ENCODE peak calls at places on chromosomes 12 and 14, in six cellular contexts. W is thoracic aorta, Z is fibroblast of lung, M is tibial artery, Q is ascending aorta, H is mucosa of descending colon. L is an unnamed sample.

GRCh38 chr12:49537709-49538601 is 875 bp upstream of the KCNH3 start:
- DNase-seq in W (no peak), Z (no peak), M (no peak), Q (peak; percentile 63), H (no peak), L (no peak)

GRCh38 chr12:6181166-6181565 is 19.0 kb upstream of the CD9 start:
- DNase-seq in W (no peak), Z (no peak), M (no peak), Q (no peak), H (no peak), L (no peak)

GRCh38 chr12:116525418-116526001 is 33.7 kb upstream of the MAP1LC3B2 start:
- DNase-seq in W (peak; percentile 52), Z (peak; percentile 96), M (peak; percentile 82), Q (peak; percentile 92), H (no peak), L (peak; percentile 76)

GRCh38 chr12:131386167-131386521 is 324.7 kb upstream of the SFSWAP start:
- DNase-seq in W (no peak), Z (no peak), M (no peak), Q (no peak), H (no peak), L (no peak)

GRCh38 chr12:89156862-89157262 is 195.4 kb downstream of the DUSP6 start:
- DNase-seq in W (no peak), Z (peak; percentile 79), M (no peak), Q (no peak), H (no peak), L (no peak)

GRCh38 chr12:108955225-108955835 is 65.5 kb downstream of the SVOP start:
- DNase-seq in W (no peak), Z (peak; percentile 46), M (no peak), Q (no peak), H (no peak), L (no peak)

GRCh38 chr12:75437564-75437963 is 43.0 kb upstream of the GLIPR1 start:
- DNase-seq in W (no peak), Z (peak; percentile 44), M (no peak), Q (no peak), H (no peak), L (no peak)

GRCh38 chr12:40560848-40561247 is 131.4 kb upstream of the CNTN1 start:
- DNase-seq in W (no peak), Z (no peak), M (no peak), Q (no peak), H (no peak), L (no peak)

GRCh38 chr12:113332688-113333087 is 2.2 kb downstream of the SLC8B1 start:
- DNase-seq in W (no peak), Z (no peak), M (no peak), Q (no peak), H (peak; percentile 44), L (no peak)

GRCh38 chr14:24231263-24232120 is 675 bp downstream of the NEDD8 start:
- DNase-seq in W (no peak), Z (no peak), M (no peak), Q (no peak), H (no peak), L (no peak)

GRCh38 chr12:108770963-108771362 is 39.6 kb upstream of the CORO1C start:
- DNase-seq in W (no peak), Z (no peak), M (no peak), Q (no peak), H (no peak), L (no peak)

GRCh38 chr12:116662612-116663144 is 75.2 kb downstream of the SPRING1 start:
- DNase-seq in W (no peak), Z (peak; percentile 36), M (no peak), Q (no peak), H (peak; percentile 61), L (peak; percentile 6)

GRCh38 chr12:57148469-57149308 is 1.3 kb upstream of the LRP1-AS start:
- DNase-seq in W (no peak), Z (no peak), M (peak; percentile 87), Q (peak; percentile 86), H (peak; percentile 82), L (no peak)

GRCh38 chr14:87002831-87003230 is 990.2 kb downstream of the GALC start:
- DNase-seq in W (no peak), Z (peak; percentile 10), M (no peak), Q (no peak), H (no peak), L (no peak)

GRCh38 chr14:105859717-105860614 is 333.6 kb downstream of the TMEM121 start:
- DNase-seq in W (no peak), Z (no peak), M (peak; percentile 3), Q (peak; percentile 61), H (peak; percentile 60), L (no peak)

GRCh38 chr14:61406198-61406597 is 84.8 kb downstream of the PRKCH start:
- DNase-seq in W (no peak), Z (no peak), M (no peak), Q (no peak), H (no peak), L (no peak)

GRCh38 chr12:76374395-76375020 is 26.3 kb upstream of the BBS10 start:
- DNase-seq in W (no peak), Z (peak; percentile 57), M (no peak), Q (no peak), H (no peak), L (no peak)

GRCh38 chr14:72256055-72256454 is 323.8 kb downstream of the RGS6 start:
- DNase-seq in W (no peak), Z (peak; percentile 30), M (no peak), Q (no peak), H (no peak), L (no peak)

GRCh38 chr14:77985235-77985634 is 184.9 kb upstream of the NRXN3 start:
- DNase-seq in W (no peak), Z (peak; percentile 91), M (no peak), Q (peak; percentile 46), H (no peak), L (no peak)

GRCh38 chr14:24321212-24321975 is 10.1 kb downstream of the LTB4R start:
- DNase-seq in W (no peak), Z (no peak), M (no peak), Q (no peak), H (no peak), L (no peak)

GRCh38 chr12:10645910-10646309 is 27.9 kb downstream of the STYK1 start:
- DNase-seq in W (no peak), Z (no peak), M (no peak), Q (no peak), H (no peak), L (no peak)

GRCh38 chr12:46556105-46556559 is 183.6 kb upstream of the SLC38A2 start:
- DNase-seq in W (no peak), Z (peak; percentile 98), M (no peak), Q (no peak), H (no peak), L (peak; percentile 92)

GRCh38 chr12:84585996-84586395 is 326.6 kb downstream of the SLC6A15 start:
- DNase-seq in W (no peak), Z (peak; percentile 6), M (no peak), Q (no peak), H (no peak), L (no peak)

GRCh38 chr12:13097526-13097925 is 5.9 kb downstream of the GSG1 start:
- DNase-seq in W (no peak), Z (no peak), M (no peak), Q (peak; percentile 83), H (no peak), L (no peak)

GRCh38 chr14:71918955-71919354 is 13.3 kb upstream of the RGS6 start:
- DNase-seq in W (no peak), Z (no peak), M (no peak), Q (no peak), H (no peak), L (no peak)

GRCh38 chr12:64175254-64175945 is 46.7 kb downstream of the KICS2 start:
- DNase-seq in W (no peak), Z (no peak), M (no peak), Q (no peak), H (no peak), L (no peak)

GRCh38 chr12:30796891-30797371 is 42.2 kb upstream of the CAPRIN2 start:
- DNase-seq in W (no peak), Z (peak; percentile 58), M (no peak), Q (no peak), H (no peak), L (no peak)

GRCh38 chr12:51890135-51890464 is 2.2 kb downstream of the ANKRD33 start:
- DNase-seq in W (no peak), Z (no peak), M (no peak), Q (no peak), H (no peak), L (no peak)

GRCh38 chr12:51889216-51890134 is 1.6 kb downstream of the ANKRD33 start:
- DNase-seq in W (no peak), Z (no peak), M (no peak), Q (no peak), H (no peak), L (no peak)

GRCh38 chr12:51893786-51894185 is 5.9 kb downstream of the ANKRD33 start:
- DNase-seq in W (no peak), Z (no peak), M (peak; percentile 15), Q (no peak), H (no peak), L (no peak)

GRCh38 chr12:51890511-51891171 is 2.7 kb downstream of the ANKRD33 start:
- DNase-seq in W (no peak), Z (no peak), M (no peak), Q (no peak), H (no peak), L (no peak)

GRCh38 chr12:51891843-51892242 is 3.9 kb downstream of the ANKRD33 start:
- DNase-seq in W (no peak), Z (no peak), M (no peak), Q (no peak), H (no peak), L (no peak)
- TF ChIP-seq CTCF in W (peak; percentile 28), Z (no peak), M (peak; percentile 19), Q (peak; percentile 31), H (no peak), L (peak; percentile 52)

DNA sequence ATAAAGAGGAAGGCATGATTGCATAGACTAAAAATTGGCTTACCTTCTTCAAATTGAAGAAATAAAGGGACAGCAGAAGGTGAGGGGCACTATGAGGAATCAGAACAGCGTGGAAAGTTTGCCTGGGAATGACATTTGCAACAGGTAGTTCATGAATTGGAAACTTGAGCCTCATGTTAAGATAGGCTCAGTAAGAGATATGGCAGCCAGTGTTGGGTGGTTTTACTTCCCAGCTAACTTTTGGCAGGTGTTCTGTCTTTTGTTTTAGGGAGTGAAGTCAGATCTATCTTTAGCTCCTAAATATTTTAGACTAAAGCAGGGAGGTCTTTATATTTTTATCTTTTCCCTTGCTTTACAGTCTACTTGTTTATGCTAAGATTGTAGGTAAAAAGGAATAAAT is 122.4 kb downstream of the ANO6 start:
- DNase-seq in W (no peak), Z (peak; percentile 40), M (no peak), Q (no peak), H (no peak), L (no peak)
- H3K4me3 ChIP-seq in W (no peak overlapping the region), Z (no peak overlapping the region), M (no peak overlapping the region), Q (no peak overlapping the region), H (no peak overlapping the region), L (no peak overlapping the region)

GRCh38 chr12:101108130-101108529 is 101.9 kb downstream of the SLC5A8 start:
- DNase-seq in W (no peak), Z (no peak), M (no peak), Q (no peak), H (no peak), L (no peak)
- TF ChIP-seq CTCF in W (no peak), Z (no peak), M (no peak), Q (no peak), H (no peak), L (no peak)

DNA sequence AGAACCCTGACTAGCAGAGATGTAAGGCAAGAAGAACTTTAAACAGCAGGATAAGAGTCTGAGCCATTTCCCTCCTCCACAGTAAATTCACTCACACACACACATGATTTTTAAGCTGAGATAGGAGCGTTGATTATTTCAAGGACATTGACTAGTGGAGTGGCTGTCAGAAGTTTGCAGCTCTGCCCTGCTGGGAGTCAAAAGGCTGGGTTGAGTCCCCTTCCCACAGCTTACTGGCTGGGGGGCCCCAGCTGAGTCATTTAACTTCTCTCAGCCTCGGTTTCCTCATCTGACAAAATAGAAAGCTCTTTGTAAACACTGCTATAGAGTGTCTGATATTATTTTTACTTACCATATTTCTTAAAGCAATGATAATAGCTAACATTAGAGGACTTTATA is 28.3 kb downstream of the VCPKMT start:
- DNase-seq in W (no peak), Z (no peak), M (no peak), Q (no peak), H (no peak), L (no peak)
- H3K4me3 ChIP-seq in W (no peak overlapping the region), Z (no peak overlapping the region), M (no peak overlapping the region), Q (no peak overlapping the region), H (no peak overlapping the region), L (no peak overlapping the region)